ENCODE peak calls at places on chromosomes 16 and 17, in five cellular contexts. K is HCT116; J is naive thymus-derived CD4-positive, alpha-beta T cell; U is PC-3; Y is sigmoid colon. B is an unnamed sample. For H3K4me1, the result is how much of the 10 kb centered on the place peaks cover.

GRCh38 chr17:16191604-16192003 is 23.7 kb downstream of the NCOR1 start:
- DNase-seq in K (no peak), J (no peak), U (no peak), Y (no peak), B (peak)

GRCh38 chr17:2433696-2434095 is 32.8 kb upstream of the MNT start:
- DNase-seq in K (no peak), J (no peak), U (peak), Y (no peak), B (peak)

GRCh38 chr17:41998497-41998896 is 18.7 kb downstream of the DNAJC7 start:
- DNase-seq in K (no peak), J (no peak), U (no peak), Y (no peak), B (no peak)

GRCh38 chr17:12180644-12181261 is 160.1 kb downstream of the MAP2K4 start:
- DNase-seq in K (peak), J (peak), U (peak), Y (no peak), B (peak)

GRCh38 chr17:69690531-69690930 is 276.0 kb downstream of the MAP2K6 start:
- DNase-seq in K (no peak), J (no peak), U (no peak), Y (no peak), B (no peak)

GRCh38 chr17:8212312-8213180 is 2.2 kb upstream of the AURKB start:
- DNase-seq in K (no peak), J (no peak), U (no peak), Y (no peak), B (no peak)

GRCh38 chr17:40922239-40922638 is 15.2 kb downstream of the KRT23 start:
- DNase-seq in K (no peak), J (no peak), U (peak), Y (peak), B (peak)

GRCh38 chr17:60525347-60525623 is 757 bp downstream of the APPBP2 start:
- DNase-seq in K (no peak), J (no peak), U (peak), Y (peak), B (no peak)

GRCh38 chr17:74354123-74354522 is 7.5 kb downstream of the BTBD17 start:
- DNase-seq in K (peak), J (peak), U (peak), Y (no peak), B (no peak)

DNA sequence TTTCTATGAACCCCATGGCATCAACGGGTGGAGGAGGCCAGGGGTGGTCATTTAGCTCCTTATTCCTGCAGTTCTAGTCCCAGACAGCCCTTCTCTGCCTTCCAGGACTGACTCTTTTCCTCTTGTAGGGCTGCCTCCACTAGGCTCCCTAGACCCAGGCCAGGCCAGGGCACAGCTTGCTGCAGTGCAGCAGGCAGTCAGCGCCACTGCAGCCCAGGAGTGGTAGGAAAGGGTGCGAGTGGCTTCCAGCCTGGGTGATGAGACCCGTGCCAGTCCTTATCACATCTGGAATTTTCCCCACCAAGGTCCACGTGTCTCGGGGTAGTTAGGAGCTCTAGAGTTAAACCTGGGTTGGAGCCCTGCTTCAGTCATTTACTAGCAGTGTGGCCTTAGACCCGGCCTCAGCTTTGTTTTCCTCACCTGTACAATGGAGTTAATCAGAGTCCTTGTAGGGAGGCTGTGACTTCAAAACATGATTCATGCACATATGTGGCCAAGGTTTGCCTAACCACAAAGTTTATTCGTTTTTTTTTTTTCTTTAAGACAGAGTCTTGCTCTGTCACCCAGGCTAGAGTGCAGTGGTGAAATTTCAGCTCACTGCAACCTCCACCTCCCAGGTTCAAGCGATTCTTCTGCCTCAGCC is 4.6 kb downstream of the SLC5A11 start:
- DNase-seq in K (no peak), J (no peak), U (peak), Y (peak), B (peak)
- H3K27ac ChIP-seq in K (no peak), J (no peak), U (peak), Y (no peak), B (no peak)

GRCh38 chr16:66653581-66654350 is 42.8 kb downstream of the CMTM4 start:
- DNase-seq in K (no peak), J (no peak), U (no peak), Y (peak), B (no peak)
- H3K4me1 ChIP-seq in K (under half), J (under half), U (under half), Y (under half), B (under half)

GRCh38 chr16:58249780-58250478 is 44.9 kb downstream of the PRSS54 start:
- DNase-seq in K (peak), J (peak), U (peak), Y (peak), B (peak)
- H3K27ac ChIP-seq in K (peak), J (peak), U (peak), Y (peak), B (peak)

GRCh38 chr17:27644586-27644985 is 13.6 kb downstream of the LGALS9 start:
- DNase-seq in K (no peak), J (no peak), U (no peak), Y (no peak), B (peak)
- H3K4me1 ChIP-seq in K (under half), J (under half), U (under half), Y (under half), B (under half)

DNA sequence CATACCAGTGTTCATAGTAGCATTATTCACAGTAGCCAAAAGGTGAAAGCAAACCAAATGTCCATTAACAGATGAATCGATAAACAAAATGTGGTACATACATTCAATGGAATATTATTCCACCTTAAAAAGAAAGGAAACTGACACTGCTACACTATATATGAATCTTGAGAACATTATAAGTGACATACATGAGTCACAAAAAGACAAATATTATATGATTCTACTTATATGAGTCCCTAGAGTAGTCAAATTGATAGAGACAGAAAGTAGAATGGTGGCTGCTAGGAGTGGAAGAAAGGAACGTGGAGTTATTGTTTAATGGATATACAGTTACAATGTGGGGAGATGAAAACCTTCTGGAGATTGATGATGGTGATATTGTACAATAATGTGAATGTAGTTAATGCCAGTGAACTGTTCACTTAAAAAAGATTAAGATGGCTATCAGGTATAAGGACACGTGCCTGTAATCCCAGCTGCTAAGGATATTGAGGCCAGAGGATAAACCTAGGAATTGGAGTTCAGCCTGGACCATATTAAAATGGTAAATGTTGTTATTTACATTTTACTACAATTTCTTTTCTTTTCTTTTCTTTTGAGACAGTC is 20.2 kb upstream of the TRIM37 start:
- DNase-seq in K (no peak), J (no peak), U (no peak), Y (no peak), B (no peak)
- H3K27ac ChIP-seq in K (no peak), J (no peak), U (no peak), Y (no peak), B (no peak)

GRCh38 chr17:77366206-77366557 is 225.4 kb downstream of the SEC14L1 start:
- DNase-seq in K (no peak), J (no peak), U (no peak), Y (peak), B (peak)
- H3K4me1 ChIP-seq in K (under half), J (half or more), U (under half), Y (half or more), B (under half)

DNA sequence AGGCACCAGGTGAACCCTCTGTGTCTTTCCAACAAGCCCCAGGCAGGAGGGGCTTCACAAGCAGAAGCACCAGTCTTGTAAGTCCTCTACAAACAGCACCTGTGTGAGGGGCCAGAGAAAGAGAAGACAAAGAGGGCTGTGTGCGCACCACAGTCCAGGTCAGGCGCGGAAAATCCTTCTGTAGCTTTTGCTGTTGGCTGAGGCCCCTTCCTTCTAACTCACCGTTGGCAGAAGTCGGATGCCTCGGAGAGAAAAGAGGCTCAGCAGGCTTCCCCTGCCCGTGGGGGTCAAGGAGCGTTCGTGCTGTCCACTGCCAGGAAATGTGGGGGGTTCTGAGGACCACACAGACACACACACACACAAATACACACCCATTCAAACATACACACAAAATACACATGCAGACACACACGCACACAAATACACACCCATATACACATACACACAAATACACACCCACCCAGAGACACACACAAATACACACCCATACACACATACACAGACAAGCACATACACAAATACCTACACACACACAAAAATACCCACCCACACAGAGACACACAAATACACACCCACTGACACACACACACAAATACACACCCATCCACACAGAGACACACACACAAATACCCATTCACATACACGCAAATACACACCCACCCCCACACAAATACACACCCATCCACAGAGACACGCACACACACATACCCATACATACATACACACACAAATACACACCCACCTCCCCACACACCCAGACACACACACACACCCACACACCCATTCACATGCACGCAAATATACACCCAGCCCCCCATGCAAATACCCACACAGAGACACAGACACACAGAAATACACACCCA is 6.8 kb downstream of the ZG16B start:
- DNase-seq in K (no peak), J (no peak), U (no peak), Y (no peak), B (no peak)
- H3K27ac ChIP-seq in K (peak), J (no peak), U (peak), Y (no peak), B (no peak)

DNA sequence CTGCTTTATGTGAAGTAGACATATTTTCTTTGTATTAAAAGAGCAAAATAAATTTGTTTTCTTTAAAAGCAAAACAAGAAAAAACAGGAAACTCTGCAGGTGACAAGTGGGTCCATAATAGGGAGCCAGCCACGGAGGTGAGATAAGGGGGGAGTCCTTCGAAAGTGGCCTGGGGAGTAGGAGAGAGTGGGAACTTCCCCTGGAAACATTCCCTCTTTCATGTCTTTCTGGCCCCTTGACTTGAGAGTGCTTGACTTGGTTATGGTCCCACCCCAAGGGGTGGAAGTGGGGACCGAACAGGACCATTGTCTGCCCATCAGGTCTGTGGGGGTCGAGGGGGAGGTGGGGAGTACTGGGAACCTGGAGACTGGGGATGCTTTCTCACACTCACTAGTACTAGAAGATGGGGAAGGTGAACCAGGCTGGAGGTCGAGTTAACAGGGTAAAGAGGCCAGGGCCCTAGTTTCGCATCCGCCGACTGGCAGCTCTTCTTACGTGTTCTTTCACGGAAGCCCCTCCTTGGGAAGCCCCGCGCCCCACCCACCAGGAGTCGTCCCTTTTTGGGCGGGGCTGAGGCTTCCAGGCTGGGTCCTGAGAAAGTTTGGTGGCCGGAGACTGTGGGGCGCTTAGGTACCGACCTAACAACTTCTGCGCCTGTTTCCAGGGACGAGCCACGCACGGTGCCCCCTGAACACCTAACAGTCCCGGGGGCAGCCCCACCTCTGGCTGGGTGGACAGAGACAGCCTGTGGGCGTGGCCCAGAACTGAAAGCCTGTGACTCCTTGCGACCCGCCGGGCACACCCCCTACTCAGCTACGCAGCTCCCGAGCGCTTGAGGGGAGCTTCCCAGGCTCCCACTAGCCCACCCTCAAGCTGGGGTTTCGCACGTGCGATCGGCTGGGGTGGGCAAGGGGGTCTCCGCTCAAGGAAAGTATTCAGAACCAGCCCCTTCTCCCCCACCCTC is 790 bp downstream of the TRADD start:
- DNase-seq in K (no peak), J (peak), U (peak), Y (no peak), B (no peak)
- H3K4me1 ChIP-seq in K (under half), J (half or more), U (under half), Y (half or more), B (under half)

GRCh38 chr17:46045639-46046038 is 46.6 kb downstream of the STH start:
- DNase-seq in K (no peak), J (no peak), U (peak), Y (no peak), B (no peak)

GRCh38 chr17:46044286-46044928 is 45.4 kb downstream of the STH start:
- DNase-seq in K (peak), J (peak), U (peak), Y (peak), B (peak)

GRCh38 chr17:46047398-46047797 is 48.3 kb downstream of the STH start:
- DNase-seq in K (no peak), J (no peak), U (no peak), Y (no peak), B (no peak)

GRCh38 chr17:46044989-46045388 is 45.9 kb downstream of the STH start:
- DNase-seq in K (no peak), J (no peak), U (no peak), Y (no peak), B (no peak)

DNA sequence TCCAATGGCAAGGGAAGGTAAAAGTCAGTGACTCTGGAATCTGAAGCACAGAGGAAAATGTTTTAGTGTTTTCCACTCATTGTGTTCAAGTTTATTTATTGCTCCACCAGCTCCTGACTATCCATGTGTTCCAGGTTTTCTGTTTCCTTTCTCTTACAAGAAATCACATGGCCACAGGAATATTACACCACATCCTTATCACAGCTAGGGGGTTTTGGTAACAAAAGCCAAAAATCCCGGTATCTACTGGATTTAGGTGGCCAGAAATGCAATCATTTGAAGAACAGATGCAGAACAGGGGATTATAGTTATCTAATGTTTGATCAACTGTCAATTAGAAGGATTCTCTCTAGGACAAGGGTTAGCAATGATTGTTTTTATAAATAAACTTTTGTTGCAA is 47.9 kb downstream of the STH start:
- DNase-seq in K (no peak), J (no peak), U (no peak), Y (no peak), B (no peak)
- H3K27ac ChIP-seq in K (no peak), J (no peak), U (no peak), Y (peak), B (no peak)

GRCh38 chr16:24747425-24747824 is 18.0 kb downstream of the TNRC6A start:
- DNase-seq in K (no peak), J (no peak), U (no peak), Y (no peak), B (no peak)

GRCh38 chr16:24753437-24753836 is 24.0 kb downstream of the TNRC6A start:
- DNase-seq in K (no peak), J (no peak), U (peak), Y (no peak), B (no peak)

GRCh38 chr16:24745791-24746190 is 16.3 kb downstream of the TNRC6A start:
- DNase-seq in K (no peak), J (no peak), U (no peak), Y (no peak), B (no peak)

GRCh38 chr16:24748242-24748641 is 18.8 kb downstream of the TNRC6A start:
- DNase-seq in K (no peak), J (no peak), U (peak), Y (peak), B (peak)
- H3K4me1 ChIP-seq in K (under half), J (half or more), U (under half), Y (half or more), B (under half)

B was measured in foreskin keratinocyte.